ENCODE peak calls at places on chromosomes 4 and X, in six cellular contexts. D is tibial nerve, E is transverse colon, T is H1, F is suprapubic skin, B is upper lobe of left lung. V is an unnamed sample. For H3K4me1, the result is how much of the 10 kb centered on the place peaks cover.

GRCh38 chr4:4574792-4575191 is 32.9 kb upstream of the STX18 start:
- DNase-seq in D (no peak), E (peak), T (peak), F (no peak), B (no peak), V (peak)

GRCh38 chrX:68421651-68422050 is 11.6 kb downstream of the OPHN1 start:
- DNase-seq in D (no peak), E (no peak), T (no peak), F (no peak), B (no peak), V (no peak)

GRCh38 chr4:148998719-148999118 is 556.5 kb upstream of the NR3C2 start:
- DNase-seq in D (no peak), E (no peak), T (peak), F (no peak), B (no peak), V (no peak)

GRCh38 chr4:25378130-25378743 is 1.2 kb downstream of the ANAPC4 start:
- DNase-seq in D (no peak), E (no peak), T (no peak), F (no peak), B (no peak), V (no peak)

GRCh38 chrX:43745938-43746721 is 90.0 kb downstream of the MAOA start:
- DNase-seq in D (no peak), E (no peak), T (no peak), F (no peak), B (no peak), V (no peak)

GRCh38 chr4:69522554-69522953 is 26.8 kb upstream of the UGT2B4 start:
- DNase-seq in D (no peak), E (no peak), T (no peak), F (no peak), B (no peak), V (no peak)

GRCh38 chrX:29257516-29257915 is 670.3 kb downstream of the IL1RAPL1 start:
- DNase-seq in D (no peak), E (no peak), T (no peak), F (no peak), B (no peak), V (no peak)

GRCh38 chr4:152273343-152273742 is 262.5 kb downstream of the FBXW7 start:
- DNase-seq in D (no peak), E (no peak), T (no peak), F (no peak), B (no peak), V (no peak)

GRCh38 chr4:48546336-48546735 is 56.3 kb downstream of the ZAR1 start:
- DNase-seq in D (no peak), E (no peak), T (no peak), F (no peak), B (no peak), V (no peak)

GRCh38 chr4:101232074-101232776 is 115.1 kb downstream of the PPP3CA start:
- DNase-seq in D (peak), E (no peak), T (no peak), F (no peak), B (no peak), V (no peak)

GRCh38 chr4:108055787-108056186 is 66.1 kb downstream of the HADH start:
- DNase-seq in D (no peak), E (no peak), T (no peak), F (no peak), B (no peak), V (no peak)

GRCh38 chr4:147808447-147808846 is 76.6 kb downstream of the ARHGAP10 start:
- DNase-seq in D (no peak), E (no peak), T (no peak), F (no peak), B (no peak), V (no peak)

GRCh38 chr4:67725132-67725531 is 24.2 kb upstream of the UBA6 start:
- DNase-seq in D (no peak), E (no peak), T (no peak), F (no peak), B (no peak), V (no peak)

GRCh38 chr4:106062452-106062875 is 167.2 kb downstream of the NPNT start:
- DNase-seq in D (no peak), E (no peak), T (no peak), F (no peak), B (no peak), V (no peak)

GRCh38 chr4:80035336-80035735 is 37.7 kb downstream of the ANTXR2 start:
- DNase-seq in D (no peak), E (peak), T (no peak), F (no peak), B (no peak), V (peak)

GRCh38 chr4:730511-730910 is 24.9 kb downstream of the PCGF3 start:
- DNase-seq in D (no peak), E (no peak), T (no peak), F (no peak), B (peak), V (no peak)

GRCh38 chr4:15414601-15415091 is 13.2 kb upstream of the C1QTNF7 start:
- DNase-seq in D (no peak), E (no peak), T (no peak), F (no peak), B (no peak), V (no peak)

GRCh38 chr4:68905598-68906237 is 45.9 kb downstream of the UGT2A3 start:
- DNase-seq in D (no peak), E (no peak), T (peak), F (no peak), B (no peak), V (no peak)

GRCh38 chr4:138946306-138946705 is 69.3 kb upstream of the NOCT start:
- DNase-seq in D (no peak), E (no peak), T (peak), F (no peak), B (no peak), V (no peak)

GRCh38 chr4:112130903-112131302 is 14.4 kb upstream of the FAM241A start:
- DNase-seq in D (no peak), E (no peak), T (no peak), F (no peak), B (no peak), V (no peak)

GRCh38 chr4:76726141-76726540 is 171.8 kb downstream of the SOWAHB start:
- DNase-seq in D (no peak), E (no peak), T (no peak), F (no peak), B (no peak), V (no peak)

GRCh38 chr4:147015531-147015930 is 69.9 kb upstream of the TTC29 start:
- DNase-seq in D (no peak), E (no peak), T (no peak), F (no peak), B (no peak), V (no peak)

GRCh38 chr4:15336410-15337184 is 91.2 kb upstream of the C1QTNF7 start:
- DNase-seq in D (no peak), E (no peak), T (no peak), F (no peak), B (no peak), V (no peak)

GRCh38 chr4:46389301-46389761 is 597 bp downstream of the GABRA2 start:
- DNase-seq in D (no peak), E (peak), T (peak), F (no peak), B (no peak), V (peak)

GRCh38 chrX:123215397-123216089 is 31.5 kb downstream of the GRIA3 start:
- DNase-seq in D (no peak), E (no peak), T (no peak), F (no peak), B (no peak), V (no peak)
- TF ChIP-seq POLR2A in D (no peak), E (no peak), T (no peak), F (no peak), B (no peak), V (no peak)

DNA sequence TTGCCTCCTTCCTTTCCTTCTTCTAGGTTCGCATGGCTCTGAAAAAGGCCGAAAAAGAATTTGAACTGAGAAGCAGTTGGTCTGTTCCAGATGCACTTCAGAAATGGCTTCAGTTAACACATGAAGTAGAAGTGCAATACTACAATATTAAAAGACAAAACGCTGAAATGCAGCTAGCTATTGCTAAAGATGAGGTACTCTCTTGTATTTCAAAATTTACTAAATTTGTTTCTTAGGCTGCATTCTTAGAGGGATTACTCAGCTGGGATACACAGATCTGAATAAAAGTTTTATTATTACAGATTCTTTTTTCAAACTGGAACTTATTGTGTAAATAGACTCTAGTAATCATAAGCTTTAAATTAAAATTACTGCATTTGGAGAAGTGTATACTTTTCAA is 146.9 kb downstream of the STIM2 start:
- DNase-seq in D (no peak), E (no peak), T (no peak), F (no peak), B (no peak), V (no peak)
- H3K4me1 ChIP-seq in D (under half), E (half or more), T (under half), F (under half), B (under half), V (under half)

DNA sequence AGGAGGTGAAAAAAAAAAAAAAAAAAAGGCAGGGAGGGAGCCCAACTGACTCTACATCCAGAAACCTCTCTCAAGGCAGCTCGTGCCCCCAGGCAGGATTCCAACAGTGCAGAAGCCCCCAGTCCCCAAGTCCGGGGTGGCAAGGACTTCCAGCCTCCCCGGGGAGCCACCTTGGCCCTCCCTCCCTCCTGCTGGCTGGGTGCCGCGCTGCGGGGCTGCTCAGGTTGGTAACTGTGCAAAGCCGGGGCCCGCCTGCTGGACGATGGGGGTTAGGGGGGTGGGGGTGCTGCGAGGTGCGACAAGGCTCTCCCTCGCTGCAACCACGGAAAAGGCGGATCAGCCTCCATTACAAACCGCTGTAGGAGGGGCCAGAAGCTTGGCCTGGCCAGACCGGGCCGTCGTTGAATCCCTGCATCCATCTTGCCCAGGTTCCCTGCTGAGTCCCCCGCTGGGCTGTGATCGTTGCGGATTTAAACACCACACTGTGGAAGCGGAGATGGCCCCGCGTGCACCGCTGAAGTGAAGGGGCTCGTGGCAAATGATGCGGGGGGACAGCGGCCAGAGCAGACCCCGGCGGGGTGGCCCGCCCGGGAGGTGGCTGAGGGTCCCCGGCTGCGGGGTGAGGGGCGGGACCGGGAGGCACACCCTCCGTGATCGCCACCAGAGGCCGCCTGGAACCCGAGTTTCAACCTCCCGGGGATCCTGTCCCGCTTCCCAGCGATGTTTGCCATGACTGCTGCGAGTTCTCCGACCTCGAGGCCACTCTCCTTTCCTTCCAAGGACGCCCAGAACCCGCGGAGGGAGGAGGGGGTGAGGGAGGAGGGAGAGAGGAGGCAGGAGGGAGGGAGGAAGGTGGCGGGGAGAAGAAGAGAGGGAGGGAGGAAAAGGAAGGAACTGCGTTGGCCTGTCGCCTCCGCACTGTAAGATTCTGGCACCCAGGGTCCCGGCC is 58.0 kb upstream of the DDX3X start:
- DNase-seq in D (peak), E (peak), T (peak), F (peak), B (peak), V (peak)
- TF ChIP-seq CTCF in D (peak), E (peak), T (peak), F (peak), B (peak), V (peak)

DNA sequence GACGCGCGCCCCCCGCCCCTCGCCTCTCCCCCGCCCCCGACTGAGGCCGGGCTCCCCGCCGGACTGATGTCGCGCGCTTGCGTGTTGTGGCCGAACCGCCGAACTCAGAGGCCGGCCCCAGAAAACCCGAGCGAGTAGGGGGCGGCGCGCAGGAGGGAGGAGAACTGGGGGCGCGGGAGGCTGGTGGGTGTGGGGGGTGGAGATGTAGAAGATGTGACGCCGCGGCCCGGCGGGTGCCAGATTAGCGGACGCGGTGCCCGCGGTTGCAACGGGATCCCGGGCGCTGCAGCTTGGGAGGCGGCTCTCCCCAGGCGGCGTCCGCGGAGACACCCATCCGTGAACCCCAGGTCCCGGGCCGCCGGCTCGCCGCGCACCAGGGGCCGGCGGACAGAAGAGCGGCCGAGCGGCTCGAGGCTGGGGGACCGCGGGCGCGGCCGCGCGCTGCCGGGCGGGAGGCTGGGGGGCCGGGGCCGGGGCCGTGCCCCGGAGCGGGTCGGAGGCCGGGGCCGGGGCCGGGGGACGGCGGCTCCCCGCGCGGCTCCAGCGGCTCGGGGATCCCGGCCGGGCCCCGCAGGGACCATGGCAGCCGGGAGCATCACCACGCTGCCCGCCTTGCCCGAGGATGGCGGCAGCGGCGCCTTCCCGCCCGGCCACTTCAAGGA is at the start of gene FGF2:
- DNase-seq in D (peak), E (peak), T (peak), F (peak), B (peak), V (peak)
- TF ChIP-seq POLR2A in D (peak), E (peak), T (peak), F (no peak), B (no peak), V (no peak)

GRCh38 chrX:40106677-40107290 is 9.0 kb upstream of the BCOR start:
- DNase-seq in D (no peak), E (no peak), T (no peak), F (no peak), B (no peak), V (no peak)

GRCh38 chrX:40107291-40108083 is 9.7 kb upstream of the BCOR start:
- DNase-seq in D (no peak), E (peak), T (peak), F (no peak), B (peak), V (peak)

GRCh38 chrX:40104649-40105015 is 6.9 kb upstream of the BCOR start:
- DNase-seq in D (no peak), E (peak), T (no peak), F (no peak), B (no peak), V (peak)

GRCh38 chrX:40105016-40105790 is 7.4 kb upstream of the BCOR start:
- DNase-seq in D (no peak), E (peak), T (peak), F (no peak), B (peak), V (peak)

DNA sequence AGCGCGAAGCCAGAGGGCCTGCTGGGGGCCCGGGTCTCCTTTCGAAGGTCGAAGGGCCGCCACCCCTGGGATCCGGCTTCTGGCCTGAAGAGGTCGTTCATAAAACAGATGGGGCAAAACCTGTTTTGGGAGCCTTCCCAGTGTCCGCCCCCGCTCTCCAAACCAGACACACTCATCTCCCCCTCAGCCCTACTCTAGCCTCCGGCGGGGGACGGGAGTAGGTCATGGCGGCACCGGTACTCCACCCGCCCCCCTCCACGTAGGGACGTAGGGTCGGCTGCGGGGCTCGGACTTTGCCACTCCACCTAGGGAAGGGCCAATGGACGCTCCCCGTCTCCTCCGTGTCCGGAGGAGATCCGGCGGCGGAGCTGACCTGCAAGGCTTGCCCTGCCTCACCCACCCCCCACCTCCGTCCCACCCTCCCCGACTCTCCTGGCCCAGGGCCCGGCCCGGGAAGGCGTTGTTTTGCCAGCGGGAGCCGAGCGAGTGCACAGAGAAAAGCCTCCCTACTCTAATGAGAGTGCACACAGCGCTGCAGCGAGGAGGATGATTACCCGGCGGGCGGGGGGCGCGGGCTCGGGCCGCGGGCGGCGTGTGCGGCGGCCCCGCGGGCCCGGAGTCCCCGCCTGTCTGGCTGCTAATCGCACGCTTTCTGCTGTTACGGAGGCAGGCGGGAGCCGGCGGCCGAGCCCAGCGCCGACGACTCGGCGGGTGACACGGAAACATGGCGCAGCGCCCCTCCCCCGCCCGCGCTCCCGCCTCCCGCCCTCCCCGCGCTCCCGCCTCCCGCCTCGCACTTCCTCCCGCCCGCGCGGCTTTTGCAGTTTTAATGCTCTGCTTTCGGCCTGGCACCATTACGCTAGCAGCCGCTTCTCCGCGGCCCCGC is 8.3 kb upstream of the BCOR start:
- DNase-seq in D (peak), E (peak), T (peak), F (no peak), B (peak), V (peak)
- H3K4me1 ChIP-seq in D (under half), E (under half), T (under half), F (under half), B (under half), V (under half)

DNA sequence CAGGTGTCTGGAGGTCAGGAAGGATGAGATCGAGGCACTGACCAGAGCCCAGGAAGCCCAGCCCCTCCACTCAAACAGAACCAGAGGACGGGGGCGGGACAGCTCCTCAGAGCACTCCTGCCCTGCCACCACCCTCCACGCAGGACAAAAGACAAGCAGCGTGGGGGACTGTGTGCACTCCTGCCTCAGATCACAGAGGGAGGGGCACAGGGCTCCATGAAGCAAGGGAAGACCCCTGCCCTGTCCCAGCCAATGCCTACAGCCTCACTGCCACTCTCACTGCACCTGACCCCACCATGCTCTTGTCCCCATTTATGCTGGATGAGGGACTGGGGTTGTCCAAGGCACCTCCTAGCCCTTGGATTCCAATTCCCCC is 169.0 kb downstream of the AFAP1 start:
- DNase-seq in D (no peak), E (no peak), T (no peak), F (no peak), B (no peak), V (peak)
- TF ChIP-seq CTCF in D (no peak), E (no peak), T (no peak), F (no peak), B (no peak), V (no peak)

GRCh38 chr4:2537011-2537830 is 774 bp downstream of the FAM193A start:
- DNase-seq in D (no peak), E (peak), T (peak), F (no peak), B (peak), V (peak)
- TF ChIP-seq POLR2A in D (no peak), E (peak), T (no peak), F (no peak), B (no peak), V (peak)

DNA sequence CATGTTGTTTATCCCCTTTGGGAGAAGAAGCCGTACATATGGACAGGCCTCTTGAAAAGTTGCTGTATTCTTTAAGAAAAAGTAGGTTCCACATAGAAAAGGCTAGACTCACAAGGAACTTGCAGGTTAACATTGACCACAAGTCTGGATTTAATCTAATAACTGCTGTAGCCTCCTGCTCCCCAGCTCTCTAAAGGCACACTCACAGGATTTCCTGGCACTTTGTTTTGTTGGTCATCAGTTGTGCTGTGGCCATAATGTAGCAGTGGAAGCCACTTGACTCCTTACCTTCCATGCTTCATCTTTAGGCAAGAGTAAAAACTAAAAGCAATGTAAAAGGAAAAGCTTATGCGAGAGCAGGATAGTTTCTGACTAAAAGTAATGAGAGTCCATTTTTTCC is 19.8 kb downstream of the FNIP2 start:
- DNase-seq in D (no peak), E (no peak), T (no peak), F (no peak), B (no peak), V (no peak)
- H3K4me1 ChIP-seq in D (under half), E (half or more), T (under half), F (under half), B (under half), V (under half)